ENCODE peak calls at places on chromosomes 3 and 15, in ten cellular contexts. R, N, P, G, I, Z, E, U, S and H are unnamed samples.

GRCh38 chr15:36356978-36357582 is 222.3 kb upstream of the CDIN1 start:
- DNase-seq in P (peak), G (peak), S (no peak), E (no peak), Z (peak), I (peak), R (peak), N (no peak), U (no peak), H (no peak)

GRCh38 chr3:190368871-190369270 is 19.1 kb upstream of the CLDN16 start:
- DNase-seq in I (no peak), Z (no peak), R (no peak), N (no peak), P (no peak), U (no peak), S (no peak), G (no peak), E (no peak), H (no peak)

GRCh38 chr15:88401972-88402656 is 65.1 kb downstream of the MRPL46 start:
- DNase-seq in I (no peak), P (no peak), R (no peak), E (no peak), G (no peak), Z (no peak), N (no peak), U (peak), S (no peak), H (no peak)

GRCh38 chr15:58146734-58147133 is 8.6 kb downstream of the AQP9 start:
- DNase-seq in S (no peak), Z (peak), R (peak), P (peak), G (peak), N (peak), U (no peak), E (no peak), I (no peak), H (no peak)

GRCh38 chr15:69789648-69790393 is 307.9 kb downstream of the TLE3 start:
- DNase-seq in P (no peak), Z (no peak), I (no peak), N (no peak), E (no peak), U (no peak), G (no peak), R (no peak), S (no peak), H (no peak)

GRCh38 chr15:53811530-53811929 is 52.1 kb upstream of the WDR72 start:
- DNase-seq in P (no peak), E (no peak), R (peak), U (no peak), I (no peak), Z (no peak), G (peak), N (no peak), S (no peak), H (no peak)

GRCh38 chr3:50323614-50324199 is 1.2 kb upstream of the HYAL2 start:
- DNase-seq in E (no peak), U (peak), R (no peak), S (no peak), P (no peak), I (no peak), Z (no peak), G (peak), N (peak), H (no peak)

GRCh38 chr15:90029024-90029423 is 27.9 kb downstream of the ZNF710 start:
- DNase-seq in P (no peak), G (no peak), E (no peak), Z (no peak), U (no peak), S (no peak), I (no peak), R (no peak), N (no peak), H (no peak)

GRCh38 chr3:70824078-70824477 is 511.6 kb upstream of the MDFIC2 start:
- DNase-seq in G (peak), R (peak), I (peak), Z (peak), U (no peak), S (no peak), N (no peak), P (peak), E (peak), H (no peak)

GRCh38 chr3:123202451-123202850 is 708 bp downstream of the SEC22A start:
- DNase-seq in E (no peak), I (peak), P (no peak), S (no peak), N (no peak), U (no peak), Z (no peak), G (peak), R (no peak), H (no peak)

GRCh38 chr3:27044926-27045481 is 324.2 kb downstream of the NEK10 start:
- DNase-seq in S (no peak), N (no peak), I (no peak), Z (no peak), R (no peak), U (no peak), G (no peak), P (no peak), E (no peak), H (no peak)

GRCh38 chr15:57356636-57357035 is 19.7 kb upstream of the CGNL1 start:
- DNase-seq in S (no peak), N (no peak), I (peak), G (peak), P (peak), Z (no peak), R (no peak), U (no peak), E (no peak), H (no peak)

GRCh38 chr3:117035785-117036184 is 326.2 kb downstream of the TUSC7 start:
- DNase-seq in I (peak), R (peak), G (peak), U (no peak), S (no peak), P (no peak), Z (no peak), N (peak), E (no peak), H (no peak)

GRCh38 chr15:82091636-82092140 is 45.9 kb upstream of the MEX3B start:
- DNase-seq in Z (no peak), P (no peak), E (no peak), U (no peak), S (no peak), G (peak), R (no peak), I (no peak), N (no peak), H (no peak)

GRCh38 chr3:131960324-131960723 is 74.5 kb downstream of the CPNE4 start:
- DNase-seq in S (no peak), Z (no peak), I (peak), E (no peak), U (no peak), P (peak), N (peak), G (peak), R (peak), H (no peak)

GRCh38 chr3:135125171-135125801 is 330.2 kb downstream of the EPHB1 start:
- DNase-seq in U (no peak), E (no peak), I (peak), S (peak), R (peak), P (peak), G (peak), N (no peak), Z (no peak), H (peak)

GRCh38 chr3:170257145-170257544 is 34.9 kb downstream of the PRKCI start:
- DNase-seq in U (no peak), E (no peak), R (no peak), S (no peak), P (no peak), G (no peak), I (no peak), N (no peak), Z (no peak), H (no peak)

GRCh38 chr3:123467051-123467450 is 18.2 kb upstream of the ADCY5 start:
- DNase-seq in S (no peak), I (no peak), E (no peak), G (no peak), U (no peak), R (no peak), N (no peak), P (no peak), Z (no peak), H (no peak)

DNA sequence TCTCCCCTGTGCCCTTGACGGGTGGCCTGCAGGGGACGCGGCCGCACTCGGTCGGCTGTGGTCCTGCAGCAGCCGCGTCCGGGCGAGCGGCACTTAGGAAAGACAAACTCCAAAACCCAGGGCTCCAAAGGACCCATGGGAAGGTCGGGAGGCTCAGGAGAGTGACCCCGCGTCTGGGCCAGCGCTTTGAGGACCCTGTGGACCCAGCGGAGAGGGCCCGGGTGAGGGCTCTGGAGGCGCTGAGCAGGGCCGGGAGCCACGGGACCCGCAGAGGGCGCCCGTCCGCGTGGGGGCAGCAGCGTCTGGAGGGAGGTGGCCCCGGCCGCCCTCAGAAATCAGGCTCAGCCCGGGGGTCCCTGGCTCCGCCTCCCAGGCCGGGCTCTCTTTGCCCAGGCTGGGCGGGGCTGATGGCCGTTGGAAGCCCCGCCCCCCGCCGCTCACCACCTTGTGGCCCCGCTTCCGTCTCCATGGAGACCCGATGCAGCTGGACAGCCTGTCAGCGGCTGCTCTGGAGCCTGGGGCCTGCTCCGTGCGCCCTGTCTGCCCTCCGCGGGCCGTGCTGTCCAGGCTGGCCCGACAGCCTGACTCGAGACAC is 34.6 kb upstream of the RPL32 start:
- DNase-seq in P (no peak), R (peak), I (no peak), U (peak), S (peak), E (no peak), Z (no peak), N (peak), G (no peak), H (peak)
- TF ChIP-seq CTCF in P (no peak), R (no peak), I (peak), U (peak), S (peak), E (peak), Z (no peak), N (no peak), G (peak), H (peak)

GRCh38 chr3:177050466-177051237 is 146.6 kb downstream of the TBL1XR1 start:
- DNase-seq in I (peak), P (no peak), G (peak), N (no peak), S (no peak), R (peak), Z (no peak), E (no peak), U (peak), H (no peak)
- TF ChIP-seq CTCF in I (peak), P (peak), G (peak), N (peak), S (peak), R (peak), Z (peak), E (peak), U (peak), H (peak)

GRCh38 chr3:31908391-31909097 is 72.5 kb downstream of the OSBPL10 start:
- DNase-seq in Z (no peak), N (no peak), P (no peak), E (no peak), I (peak), U (no peak), S (no peak), G (peak), R (peak), H (no peak)
- TF ChIP-seq CTCF in Z (no peak), N (no peak), P (no peak), E (no peak), I (no peak), U (no peak), S (no peak), G (no peak), R (peak), H (no peak)

GRCh38 chr3:167346171-167346570 is 33.9 kb downstream of the ZBBX start:
- DNase-seq in S (no peak), P (no peak), Z (no peak), U (no peak), G (no peak), I (no peak), R (no peak), N (no peak), E (no peak), H (no peak)

GRCh38 chr3:167350245-167350862 is 29.7 kb downstream of the ZBBX start:
- DNase-seq in P (no peak), R (peak), U (no peak), Z (no peak), E (no peak), S (peak), G (peak), N (no peak), I (no peak), H (no peak)
- TF ChIP-seq CTCF in P (peak), R (peak), U (no peak), Z (no peak), E (peak), S (peak), G (no peak), N (no peak), I (peak), H (peak)

DNA sequence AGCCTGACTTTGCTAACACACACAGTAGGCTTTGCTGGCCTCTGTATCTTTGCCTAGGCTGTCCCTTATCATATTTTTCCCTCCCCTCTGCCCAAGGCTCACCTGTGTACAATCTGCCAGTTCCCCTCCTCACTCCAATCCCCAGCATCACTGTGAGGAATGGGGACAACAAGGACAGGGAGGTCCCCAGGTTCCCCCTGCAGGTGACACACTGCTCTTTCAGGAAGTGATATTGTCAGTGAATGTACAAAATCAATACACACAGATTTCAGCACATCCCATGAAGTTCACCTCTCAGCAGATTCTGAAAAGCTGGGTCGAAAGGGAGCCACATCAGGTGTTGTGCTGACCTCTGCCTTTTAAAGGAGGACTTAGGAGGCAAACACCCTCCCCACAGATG is 177.5 kb downstream of the RAB11A start:
- DNase-seq in Z (no peak), R (no peak), N (no peak), U (no peak), I (no peak), G (no peak), E (no peak), S (no peak), P (no peak), H (no peak)
- TF ChIP-seq CTCF in Z (no peak), R (no peak), N (no peak), U (no peak), I (no peak), G (no peak), E (no peak), S (peak), P (no peak), H (peak)

DNA sequence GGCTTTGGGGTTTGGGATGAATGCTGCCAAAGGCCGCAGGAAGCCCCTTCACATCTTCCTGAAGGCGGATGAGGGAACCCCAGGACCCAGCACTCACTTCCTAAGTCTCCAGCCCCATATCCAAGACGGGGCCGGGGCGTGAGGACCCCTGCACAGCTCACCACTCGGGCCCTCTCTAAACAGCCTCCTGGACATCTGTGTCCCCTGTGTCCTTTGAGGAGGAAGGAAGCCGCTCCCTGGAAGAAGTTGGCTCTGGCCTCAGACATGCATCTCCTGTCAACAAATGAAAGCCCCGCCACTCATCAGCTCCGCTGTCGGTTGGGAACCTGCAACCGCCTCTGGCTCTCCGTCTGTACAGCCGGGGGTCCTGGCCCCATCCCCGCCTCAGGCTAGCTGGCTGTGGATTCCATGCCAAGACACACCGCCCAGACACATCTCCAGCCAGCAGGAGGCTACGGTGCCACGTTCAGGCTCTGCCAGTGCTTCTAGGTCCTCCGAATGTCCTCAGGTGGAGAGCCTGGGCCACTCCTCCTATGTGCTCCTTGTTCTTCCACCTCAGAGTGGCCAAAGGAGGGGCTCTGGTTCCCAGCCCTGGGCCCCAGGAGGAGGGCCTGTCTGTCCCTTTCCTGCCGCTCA is 140.0 kb upstream of the MEF2A start:
- DNase-seq in N (no peak), G (peak), E (no peak), I (no peak), U (no peak), S (no peak), P (no peak), Z (peak), R (no peak), H (no peak)
- TF ChIP-seq CTCF in N (no peak), G (peak), E (peak), I (peak), U (no peak), S (no peak), P (peak), Z (peak), R (peak), H (no peak)

GRCh38 chr15:98842192-98842972 is 165.2 kb downstream of the PGPEP1L start:
- DNase-seq in G (peak), U (no peak), I (peak), N (no peak), S (no peak), P (no peak), E (no peak), R (no peak), Z (no peak), H (no peak)

GRCh38 chr15:98843844-98844243 is 163.7 kb downstream of the PGPEP1L start:
- DNase-seq in G (no peak), R (no peak), S (no peak), P (no peak), E (no peak), I (no peak), N (no peak), U (no peak), Z (no peak), H (no peak)

GRCh38 chr15:98840010-98840409 is 167.6 kb downstream of the PGPEP1L start:
- DNase-seq in R (no peak), U (no peak), Z (no peak), G (no peak), P (no peak), E (no peak), S (no peak), N (no peak), I (no peak), H (no peak)

GRCh38 chr15:98842973-98843285 is 164.7 kb downstream of the PGPEP1L start:
- DNase-seq in E (no peak), G (no peak), R (no peak), S (no peak), Z (no peak), N (no peak), U (no peak), P (no peak), I (no peak), H (no peak)

DNA sequence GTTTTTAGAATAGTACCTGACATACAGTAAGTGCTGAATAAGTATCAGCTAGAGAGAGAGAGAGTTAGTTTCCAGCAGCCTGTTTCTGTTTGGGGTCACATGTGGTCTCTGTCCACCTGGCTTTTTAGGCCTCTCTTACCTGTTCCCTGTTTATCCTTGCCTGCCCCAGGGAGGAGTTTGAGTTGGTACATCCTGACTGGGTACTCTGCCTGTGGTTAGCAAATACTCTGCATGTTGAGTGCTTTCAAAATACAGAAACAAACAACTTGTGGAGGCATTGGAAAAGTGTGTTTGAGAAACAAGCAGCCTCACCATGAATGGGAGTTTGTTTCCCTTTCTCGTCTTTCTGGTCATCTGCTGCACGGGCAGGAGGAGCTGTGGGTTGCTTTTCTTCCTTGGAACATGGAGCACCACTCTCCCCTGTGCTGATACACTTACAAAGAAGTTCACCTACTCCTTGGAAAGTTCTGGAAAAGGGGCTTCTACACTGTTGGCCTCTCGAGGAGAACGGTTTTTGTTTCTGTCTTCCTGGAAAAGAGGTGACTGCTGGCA is 166.1 kb downstream of the PGPEP1L start:
- DNase-seq in Z (no peak), G (no peak), R (no peak), I (no peak), U (no peak), P (no peak), E (no peak), N (no peak), S (no peak), H (no peak)
- TF ChIP-seq CTCF in Z (no peak), G (no peak), R (no peak), I (no peak), U (no peak), P (no peak), E (no peak), N (no peak), S (no peak), H (no peak)